ENCODE peak calls at places on chromosome 1, in five cellular contexts. P is kidney epithelial cell, S is NB4, M is lung, R is right lobe of liver. H is an unnamed sample.

GRCh38 chr1:24940231-24940630 is 10.2 kb upstream of the RUNX3 start:
- DNase-seq in P (no peak), S (no peak), M (no peak), R (no peak), H (no peak)

GRCh38 chr1:150484861-150485260 is 2.4 kb upstream of the TARS2 start:
- DNase-seq in P (no peak), S (peak), M (no peak), R (no peak), H (no peak)

GRCh38 chr1:117657031-117657430 is 51.2 kb downstream of the TENT5C start:
- DNase-seq in P (peak), S (peak), M (no peak), R (no peak), H (peak)

GRCh38 chr1:204970897-204971296 is 72.1 kb upstream of the CNTN2 start:
- DNase-seq in P (no peak), S (no peak), M (no peak), R (no peak), H (no peak)

GRCh38 chr1:22570140-22570909 is 7.0 kb downstream of the EPHA8 start:
- DNase-seq in P (no peak), S (no peak), M (no peak), R (no peak), H (no peak)

GRCh38 chr1:35577071-35577998 is 4.2 kb downstream of the TFAP2E start:
- DNase-seq in P (no peak), S (peak), M (no peak), R (peak), H (no peak)

GRCh38 chr1:201903135-201903534 is 14.4 kb downstream of the SHISA4 start:
- DNase-seq in P (no peak), S (no peak), M (no peak), R (no peak), H (no peak)

GRCh38 chr1:180816132-180816531 is 96.6 kb upstream of the KIAA1614 start:
- DNase-seq in P (no peak), S (no peak), M (no peak), R (no peak), H (no peak)

GRCh38 chr1:67645495-67646144 is 39.4 kb upstream of the GADD45A start:
- DNase-seq in P (no peak), S (no peak), M (no peak), R (peak), H (no peak)

GRCh38 chr1:192104852-192105251 is 53.4 kb upstream of the RGS18 start:
- DNase-seq in P (no peak), S (no peak), M (no peak), R (no peak), H (no peak)

GRCh38 chr1:182588460-182589396 is at the start of gene RNASEL:
- DNase-seq in P (peak), S (peak), M (peak), R (peak), H (no peak)

GRCh38 chr1:183279835-183280234 is 93.8 kb downstream of the LAMC2 start:
- DNase-seq in P (no peak), S (peak), M (peak), R (peak), H (no peak)

GRCh38 chr1:173248247-173248940 is 41.3 kb upstream of the TNFSF4 start:
- DNase-seq in P (no peak), S (no peak), M (no peak), R (no peak), H (no peak)

GRCh38 chr1:14367444-14367843 is 231.0 kb upstream of the KAZN start:
- DNase-seq in P (no peak), S (no peak), M (no peak), R (no peak), H (no peak)

GRCh38 chr1:160826546-160826945 is 30.6 kb downstream of the LY9 start:
- DNase-seq in P (no peak), S (no peak), M (peak), R (no peak), H (no peak)

GRCh38 chr1:218556016-218556415 is 210.9 kb downstream of the TGFB2 start:
- DNase-seq in P (no peak), S (no peak), M (no peak), R (no peak), H (no peak)

GRCh38 chr1:44031900-44032817 is 897 bp upstream of the SLC6A9 start:
- DNase-seq in P (no peak), S (no peak), M (no peak), R (no peak), H (no peak)

DNA sequence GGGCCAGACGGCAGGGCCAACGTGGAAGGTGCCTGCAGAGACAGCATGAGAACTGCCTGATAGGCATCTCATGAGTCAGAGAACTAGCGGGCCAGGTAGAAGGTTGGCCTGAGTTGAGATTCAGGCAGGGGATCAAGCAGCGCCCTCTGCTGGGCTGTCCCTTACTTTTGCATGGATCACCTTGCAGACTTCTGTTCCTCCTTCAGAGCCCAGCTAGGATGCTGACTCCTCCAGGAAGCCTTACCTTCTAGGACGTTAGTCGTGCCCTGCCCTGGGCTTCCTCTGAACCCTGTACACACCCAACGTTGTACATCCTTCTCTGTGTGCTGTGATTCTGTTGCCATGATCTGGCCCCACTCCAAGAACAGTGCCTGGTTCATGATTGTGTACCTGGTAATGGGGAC is 231.3 kb upstream of the VAMP3 start:
- DNase-seq in P (no peak), S (peak), M (peak), R (no peak), H (peak)
- TF ChIP-seq CTCF in P (peak), S (peak), M (no peak), R (no peak), H (peak)

GRCh38 chr1:63321061-63321787 is 1.1 kb upstream of the FOXD3 start:
- DNase-seq in P (no peak), S (no peak), M (no peak), R (no peak), H (no peak)

GRCh38 chr1:63322944-63323865 is 838 bp downstream of the FOXD3 start:
- DNase-seq in P (no peak), S (no peak), M (no peak), R (no peak), H (no peak)

GRCh38 chr1:63320024-63320799 is 2.2 kb upstream of the FOXD3 start:
- DNase-seq in P (no peak), S (no peak), M (no peak), R (no peak), H (no peak)

GRCh38 chr1:63322248-63322943 is at the start of gene FOXD3:
- DNase-seq in P (no peak), S (peak), M (no peak), R (peak), H (no peak)

GRCh38 chr1:63321788-63322247 is 549 bp upstream of the FOXD3 start:
- DNase-seq in P (no peak), S (no peak), M (no peak), R (no peak), H (no peak)
- H3K4me3 ChIP-seq in P (peak), S (no peak), M (peak), R (peak), H (peak)

DNA sequence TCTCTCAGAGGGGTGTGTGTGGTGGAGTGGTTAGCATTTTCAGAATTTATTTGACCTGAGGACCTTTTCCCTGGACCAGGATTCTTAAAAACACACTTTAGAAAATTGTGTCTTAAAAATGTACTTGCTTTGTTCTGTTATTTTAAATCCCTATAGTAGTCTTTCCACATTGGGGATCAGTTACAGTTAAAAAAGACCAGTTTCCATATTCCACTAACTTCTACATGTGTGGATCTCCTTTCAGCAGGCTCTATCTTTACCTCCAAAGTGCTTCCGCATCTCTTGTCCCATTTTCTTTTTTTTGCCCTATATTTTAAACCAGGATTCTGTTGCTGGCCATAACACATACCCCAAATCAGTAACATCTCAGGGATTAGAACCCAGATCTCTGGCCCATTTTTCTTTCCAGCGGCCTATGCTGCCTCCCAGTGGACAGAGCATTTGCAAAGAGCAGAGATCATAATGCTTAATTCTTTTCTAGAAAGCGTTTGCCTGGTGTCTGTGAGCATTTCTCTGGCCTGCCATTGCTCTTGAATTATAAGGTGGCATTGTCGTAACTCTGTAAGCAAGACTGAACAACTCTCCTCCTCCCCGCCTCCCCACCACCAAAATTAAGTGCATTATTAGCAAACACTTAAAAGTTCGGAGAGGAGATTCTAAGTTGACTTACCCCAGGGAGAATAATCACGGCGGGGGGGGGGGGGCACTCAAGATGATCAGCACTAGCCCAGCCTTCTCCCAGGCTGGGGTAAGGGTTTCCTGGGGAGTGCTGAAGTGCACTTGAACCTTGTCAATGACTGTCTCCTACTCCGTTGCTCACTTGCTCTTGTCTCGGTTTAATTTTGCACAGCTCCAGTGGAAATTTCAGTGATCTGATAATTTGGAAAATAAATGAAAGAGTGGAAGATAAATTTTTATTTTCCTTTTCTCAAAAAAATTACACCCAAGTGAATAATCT is 58.9 kb downstream of the PBX1 start:
- DNase-seq in P (no peak), S (peak), M (peak), R (no peak), H (no peak)
- TF ChIP-seq CTCF in P (peak), S (peak), M (peak), R (peak), H (peak)

GRCh38 chr1:106360252-106360651 is 696.2 kb upstream of the PRMT6 start:
- DNase-seq in P (no peak), S (no peak), M (no peak), R (no peak), H (no peak)
- H3K4me3 ChIP-seq in P (no peak), S (no peak), M (no peak), R (no peak), H (no peak)

GRCh38 chr1:153548722-153549695 is at the start of gene S100A3:
- DNase-seq in P (peak), S (peak), M (no peak), R (no peak), H (peak)
- TF ChIP-seq CTCF in P (peak), S (no peak), M (no peak), R (no peak), H (peak)

GRCh38 chr1:5628416-5628815 is 363.8 kb downstream of the NPHP4 start:
- DNase-seq in P (no peak), S (no peak), M (no peak), R (no peak), H (no peak)

GRCh38 chr1:5632226-5632625 is 360.0 kb downstream of the NPHP4 start:
- DNase-seq in P (no peak), S (no peak), M (no peak), R (no peak), H (no peak)

GRCh38 chr1:5637171-5637570 is 355.1 kb downstream of the NPHP4 start:
- DNase-seq in P (no peak), S (peak), M (no peak), R (no peak), H (no peak)

GRCh38 chr1:5634893-5635292 is 357.3 kb downstream of the NPHP4 start:
- DNase-seq in P (no peak), S (no peak), M (no peak), R (no peak), H (no peak)

GRCh38 chr1:5632814-5633213 is 359.4 kb downstream of the NPHP4 start:
- DNase-seq in P (no peak), S (no peak), M (no peak), R (no peak), H (no peak)
- H3K4me3 ChIP-seq in P (no peak), S (no peak), M (no peak), R (no peak), H (no peak)